ENCODE peak calls at places on chromosomes 7 and 10, in four cellular contexts. E is T-cell; U is activated B cell treated with CpG ODN at 0.5 μM for 24 hours; W is activated CD8-positive, alpha-beta memory T cell treated with anti-CD3 and anti-CD28 coated beads for 48 hours. G is an unnamed sample.

GRCh38 chr7:135200824-135201331 is 10.4 kb downstream of the WDR91 start:
- DNase-seq in E (no peak), U (no peak), W (no peak), G (no peak)

GRCh38 chr7:106279425-106280182 is 5.2 kb downstream of the NAMPT start:
- DNase-seq in E (no peak), U (no peak), W (no peak), G (no peak)

GRCh38 chr7:121167971-121168370 is 160.8 kb upstream of the WNT16 start:
- DNase-seq in E (no peak), U (no peak), W (no peak), G (no peak)

GRCh38 chr7:114789161-114789560 is 132.7 kb upstream of the MDFIC start:
- DNase-seq in E (no peak), U (no peak), W (no peak), G (no peak)

GRCh38 chr10:109474817-109475216 is 448.5 kb downstream of the XPNPEP1 start:
- DNase-seq in E (no peak), U (no peak), W (no peak), G (no peak)

GRCh38 chr10:129855836-129856563 is 108.1 kb downstream of the EBF3 start:
- DNase-seq in E (no peak), U (no peak), W (no peak), G (no peak)

GRCh38 chr7:131827421-131827820 is 271.0 kb upstream of the PODXL start:
- DNase-seq in E (no peak), U (no peak), W (no peak), G (no peak)

GRCh38 chr7:17183630-17184328 is 114.7 kb upstream of the AHR start:
- DNase-seq in E (no peak), U (no peak), W (no peak), G (no peak)

GRCh38 chr10:792083-792791 is 102.8 kb upstream of the DIP2C start:
- DNase-seq in E (no peak), U (no peak), W (no peak), G (no peak)

GRCh38 chr10:22912763-22913389 is 15.0 kb upstream of the ARMC3 start:
- DNase-seq in E (no peak), U (no peak), W (no peak), G (no peak)

GRCh38 chr10:113492181-113492580 is 60.7 kb upstream of the HABP2 start:
- DNase-seq in E (no peak), U (no peak), W (no peak), G (no peak)

GRCh38 chr7:153034791-153035190 is 275.2 kb downstream of the ACTR3B start:
- DNase-seq in E (no peak), U (no peak), W (no peak), G (no peak)

GRCh38 chr10:22911889-22912762 is 15.7 kb upstream of the ARMC3 start:
- DNase-seq in E (no peak), U (no peak), W (no peak), G (peak)

GRCh38 chr7:151936207-151936606 is 20.0 kb upstream of the GALNTL5 start:
- DNase-seq in E (no peak), U (no peak), W (no peak), G (peak)

GRCh38 chr10:75492151-75492550 is 60.7 kb downstream of the LRMDA start:
- DNase-seq in E (no peak), U (no peak), W (no peak), G (no peak)

GRCh38 chr10:69757553-69758309 is 44.0 kb upstream of the COL13A1 start:
- DNase-seq in E (no peak), U (no peak), W (no peak), G (peak)

GRCh38 chr10:71805776-71806705 is 32.7 kb upstream of the VSIR start:
- DNase-seq in E (no peak), U (no peak), W (no peak), G (no peak)

GRCh38 chr10:124048371-124049290 is 44.8 kb downstream of the CHST15 start:
- DNase-seq in E (no peak), U (no peak), W (no peak), G (no peak)

G was measured in Ammon's horn.